ENCODE peak calls at places on chromosomes 12 and 14, in ten cellular contexts. F is Peyer's patch, I is cardiac muscle cell, Z is psoas muscle, H is mesothelial cell of epicardium, Y is heart left ventricle, R is cardiac fibroblast, W is lower leg skin, O is hepatocyte, L is GM13977. P is an unnamed sample.

GRCh38 chr14:33457021-33457420 is 493.9 kb downstream of the EGLN3 start:
- DNase-seq in R (no peak), W (no peak), H (no peak), I (no peak), O (no peak), Y (no peak), F (no peak), Z (no peak), L (no peak), P (no peak)

GRCh38 chr12:123533672-123534643 is at the start of gene RILPL1:
- DNase-seq in Z (peak; percentile 75), H (peak; percentile 83), L (peak; percentile 85), I (peak; percentile 89), W (peak; percentile 20), O (peak; percentile 82), F (peak; percentile 66), R (peak; percentile 43), Y (peak; percentile 64), P (peak; percentile 34)

GRCh38 chr12:111185889-111186227 is 183.0 kb downstream of the PHETA1 start:
- DNase-seq in I (no peak), L (no peak), O (no peak), H (no peak), Y (no peak), W (no peak), Z (no peak), R (no peak), F (no peak), P (no peak)

GRCh38 chr14:21860172-21860571 is 186.6 kb upstream of the OR4E1 start:
- DNase-seq in O (no peak), W (no peak), H (no peak), F (no peak), I (peak; percentile 23), Y (no peak), R (peak; percentile 39), Z (no peak), L (peak; percentile 9), P (no peak)

GRCh38 chr12:3483089-3483488 is 7.9 kb upstream of the PRMT8 start:
- DNase-seq in L (no peak), O (no peak), H (no peak), W (no peak), I (no peak), R (no peak), Z (no peak), Y (no peak), F (no peak), P (no peak)

GRCh38 chr14:106174206-106174605 is 647.8 kb downstream of the TMEM121 start:
- DNase-seq in F (no peak), L (no peak), O (no peak), H (no peak), Z (no peak), I (no peak), Y (no peak), R (no peak), W (no peak), P (no peak)

GRCh38 chr12:14280921-14281320 is 84.6 kb upstream of the ATF7IP start:
- DNase-seq in F (no peak), Y (no peak), O (no peak), I (no peak), L (no peak), R (no peak), W (no peak), H (no peak), Z (no peak), P (no peak)

GRCh38 chr14:94338023-94338422 is 14.9 kb upstream of the SERPINA6 start:
- DNase-seq in L (no peak), Z (no peak), R (no peak), F (no peak), O (no peak), W (no peak), Y (no peak), I (no peak), H (no peak), P (no peak)

GRCh38 chr14:75341639-75342038 is 63.0 kb downstream of the FOS start:
- DNase-seq in O (no peak), R (peak; percentile 39), H (no peak), I (no peak), F (no peak), L (no peak), Z (no peak), W (no peak), Y (no peak), P (no peak)
- TF ChIP-seq CTCF in O (no peak), R (no peak), H (no peak), I (no peak), F (no peak), L (no peak), Z (no peak), W (no peak), Y (no peak), P (no peak)

GRCh38 chr12:115630133-115630532 is 647.4 kb downstream of the MED13L start:
- DNase-seq in Z (no peak), F (no peak), W (no peak), H (no peak), I (no peak), L (no peak), R (no peak), Y (no peak), O (no peak), P (no peak)

GRCh38 chr12:115636546-115636945 is 640.9 kb downstream of the MED13L start:
- DNase-seq in I (no peak), Y (no peak), Z (no peak), W (no peak), R (no peak), F (no peak), O (no peak), L (no peak), H (no peak), P (no peak)

DNA sequence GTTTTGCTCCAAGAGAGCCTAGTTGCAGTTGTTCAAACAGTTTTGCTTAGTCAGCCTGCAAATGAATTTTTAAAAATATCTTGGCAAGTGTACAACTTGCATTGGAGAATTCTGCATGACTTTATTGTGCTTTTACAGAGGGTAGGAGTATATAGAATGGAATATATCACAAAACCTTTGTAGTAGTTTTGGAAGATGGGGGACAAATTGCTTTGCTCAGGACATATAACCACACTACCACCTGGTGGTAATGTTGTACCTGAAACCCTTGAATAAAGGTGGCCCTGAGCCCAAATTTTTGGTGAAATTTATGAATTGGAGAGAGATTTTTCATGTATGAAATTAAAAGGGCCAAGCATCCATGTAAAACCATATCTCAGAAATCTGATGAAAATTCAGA is 645.2 kb downstream of the MED13L start:
- DNase-seq in I (no peak), Y (no peak), L (no peak), Z (no peak), W (no peak), F (no peak), H (no peak), O (no peak), R (peak; percentile 40), P (no peak)
- TF ChIP-seq CTCF in I (peak; percentile 18), Y (peak; percentile 30), L (peak; percentile 32), Z (peak; percentile 37), W (no peak), F (peak; percentile 44), H (peak; percentile 47), O (peak; percentile 34), R (peak; percentile 20), P (no peak)

GRCh38 chr14:42992930-42993329 is 1386.3 kb downstream of the LRFN5 start:
- DNase-seq in Z (no peak), F (no peak), W (no peak), I (no peak), L (no peak), R (no peak), O (no peak), H (no peak), Y (no peak), P (no peak)

GRCh38 chr14:42994001-42994736 is 1387.5 kb downstream of the LRFN5 start:
- DNase-seq in W (no peak), Z (no peak), O (no peak), I (no peak), Y (no peak), F (no peak), L (no peak), H (no peak), R (peak; percentile 42), P (no peak)
- TF ChIP-seq CTCF in W (no peak), Z (no peak), O (no peak), I (no peak), Y (no peak), F (no peak), L (no peak), H (no peak), R (no peak), P (no peak)

GRCh38 chr14:103731481-103731880 is 15.9 kb downstream of the ZFYVE21 start:
- DNase-seq in I (no peak), W (no peak), H (no peak), L (peak; percentile 25), Y (no peak), R (no peak), F (no peak), O (no peak), Z (no peak), P (no peak)

GRCh38 chr14:103728721-103729120 is 13.1 kb downstream of the ZFYVE21 start:
- DNase-seq in F (no peak), Z (peak; percentile 44), I (no peak), Y (no peak), R (no peak), W (no peak), H (no peak), L (no peak), O (no peak), P (no peak)

GRCh38 chr14:103729496-103730448 is 14.2 kb downstream of the ZFYVE21 start:
- DNase-seq in Z (peak; percentile 20), O (no peak), R (no peak), W (no peak), H (no peak), L (no peak), I (no peak), F (no peak), Y (no peak), P (no peak)

GRCh38 chr14:103731916-103732867 is 16.6 kb downstream of the ZFYVE21 start:
- DNase-seq in H (no peak), O (no peak), W (no peak), L (peak; percentile 28), F (peak; percentile 47), Z (peak; percentile 50), Y (no peak), R (no peak), I (no peak), P (no peak)

DNA sequence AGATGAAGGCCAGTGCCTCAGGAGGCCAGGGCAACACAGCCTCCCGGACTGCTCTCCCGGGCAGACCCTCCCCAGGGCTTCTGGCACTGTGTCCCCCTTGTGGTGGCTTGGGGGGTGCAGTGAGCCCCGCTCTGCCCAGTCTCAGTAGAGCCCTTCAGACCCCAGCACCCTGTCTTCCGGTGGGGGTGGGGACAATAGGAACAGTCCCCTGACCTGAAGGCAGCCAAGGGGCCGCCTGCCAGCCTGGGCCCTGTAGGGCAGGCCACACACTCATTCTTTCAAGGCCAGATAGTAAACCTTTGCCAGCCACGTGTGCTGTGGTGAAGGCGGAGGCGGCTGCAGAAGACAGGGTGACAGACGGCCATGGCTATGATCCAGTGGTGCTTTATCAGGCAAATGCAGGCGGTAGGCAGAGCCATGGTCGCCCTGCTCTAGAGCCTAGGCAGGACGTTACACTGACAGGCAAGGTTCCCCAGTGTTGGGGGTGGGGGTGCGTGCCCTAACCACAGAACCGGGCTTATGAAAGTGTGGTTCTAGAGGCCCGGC is 15.0 kb downstream of the ZFYVE21 start:
- DNase-seq in Y (peak; percentile 78), W (no peak), H (no peak), Z (peak; percentile 80), F (peak; percentile 34), O (no peak), I (no peak), R (no peak), L (peak; percentile 36), P (no peak)
- TF ChIP-seq CTCF in Y (no peak), W (no peak), H (no peak), Z (no peak), F (no peak), O (no peak), I (no peak), R (peak; percentile 4), L (no peak), P (no peak)

P was measured in natural killer cell.